ENCODE peak calls at places on chromosome 14, in ten cellular contexts. K is neural crest cell, P is SIG-M5, H is heart right ventricle, L is AG08396, C is fibroblast of lung, F is caudate nucleus, B is endothelial cell, G is kidney tubule cell, I is NCI-H2107. W is an unnamed sample.

GRCh38 chr14:102481791-102482238 is 27.8 kb downstream of the ANKRD9 start:
- DNase-seq in I (no peak), C (no peak), K (no peak), B (no peak), F (no peak), L (no peak), G (peak; percentile 78), H (no peak), P (no peak), W (no peak)

GRCh38 chr14:100155881-100156645 is 3.4 kb downstream of the DEGS2 start:
- DNase-seq in C (no peak), F (no peak), H (no peak), I (no peak), B (no peak), P (no peak), L (no peak), G (peak; percentile 41), K (no peak), W (no peak)

GRCh38 chr14:65164068-65164824 is 61.9 kb upstream of the MAX start:
- DNase-seq in K (peak; percentile 49), L (peak; percentile 49), F (no peak), P (no peak), C (peak; percentile 69), B (peak; percentile 46), I (peak; percentile 66), G (peak; percentile 66), H (peak; percentile 40), W (no peak)

GRCh38 chr14:84969501-84969900 is 560.4 kb upstream of the FLRT2 start:
- DNase-seq in G (peak; percentile 21), K (no peak), C (no peak), H (no peak), I (peak; percentile 52), P (no peak), B (no peak), F (no peak), L (no peak), W (no peak)

GRCh38 chr14:76194327-76194726 is 42.6 kb downstream of the GPATCH2L start:
- DNase-seq in G (no peak), K (no peak), L (no peak), B (no peak), P (no peak), I (no peak), F (no peak), C (no peak), H (no peak), W (no peak)

GRCh38 chr14:101232340-101233015 is 328.8 kb upstream of the DIO3 start:
- DNase-seq in L (no peak), G (no peak), H (no peak), P (no peak), K (no peak), C (no peak), F (no peak), I (no peak), B (no peak), W (no peak)

GRCh38 chr14:70808402-70809237 is 693 bp downstream of the MAP3K9 start:
- DNase-seq in B (peak; percentile 41), P (no peak), I (no peak), K (peak; percentile 35), C (no peak), L (peak; percentile 27), H (no peak), G (peak; percentile 53), F (peak; percentile 33), W (no peak)

GRCh38 chr14:75831971-75832370 is 149.8 kb downstream of the TGFB3 start:
- DNase-seq in L (peak; percentile 43), F (no peak), H (no peak), P (no peak), C (peak; percentile 42), G (no peak), B (no peak), I (no peak), K (no peak), W (no peak)

GRCh38 chr14:35879141-35879648 is 53.1 kb downstream of the BRMS1L start:
- DNase-seq in H (no peak), K (no peak), B (no peak), F (no peak), C (peak; percentile 59), I (no peak), P (no peak), G (no peak), L (peak; percentile 10), W (no peak)

GRCh38 chr14:100573009-100573756 is 14.0 kb downstream of the BEGAIN start:
- DNase-seq in B (no peak), L (no peak), C (no peak), G (no peak), H (no peak), P (no peak), I (no peak), K (no peak), F (no peak), W (no peak)

GRCh38 chr14:93426750-93427149 is 4.0 kb upstream of the UNC79 start:
- DNase-seq in H (no peak), I (no peak), C (no peak), L (no peak), K (no peak), B (no peak), G (no peak), F (no peak), P (no peak), W (no peak)

GRCh38 chr14:64213853-64214570 is 80.2 kb downstream of the ESR2 start:
- DNase-seq in P (no peak), C (no peak), L (no peak), G (no peak), F (no peak), I (no peak), B (no peak), H (no peak), K (no peak), W (no peak)

GRCh38 chr14:90299408-90299807 is 32.3 kb downstream of the NRDE2 start:
- DNase-seq in L (no peak), H (peak; percentile 53), P (peak; percentile 20), B (no peak), I (no peak), G (no peak), F (no peak), K (no peak), C (no peak), W (no peak)

GRCh38 chr14:25111061-25111601 is 61.2 kb upstream of the STXBP6 start:
- DNase-seq in G (peak; percentile 92), L (peak; percentile 61), P (no peak), C (peak; percentile 75), H (peak; percentile 66), I (no peak), K (no peak), F (no peak), B (no peak), W (peak; percentile 10)

GRCh38 chr14:47438650-47439140 is 236.7 kb downstream of the MDGA2 start:
- DNase-seq in F (peak; percentile 31), K (no peak), P (no peak), G (peak; percentile 92), L (no peak), B (no peak), C (peak; percentile 5), I (no peak), H (no peak), W (no peak)

GRCh38 chr14:24960816-24961215 is 89.1 kb downstream of the STXBP6 start:
- DNase-seq in K (no peak), C (peak; percentile 92), B (no peak), H (no peak), L (peak; percentile 35), G (no peak), F (no peak), I (no peak), P (no peak), W (no peak)

GRCh38 chr14:59564356-59564755 is 12.3 kb downstream of the CCDC175 start:
- DNase-seq in L (no peak), F (no peak), P (no peak), I (no peak), C (no peak), B (no peak), K (no peak), H (no peak), G (no peak), W (no peak)

GRCh38 chr14:22713631-22713950 is 52.9 kb upstream of the OXA1L start:
- DNase-seq in L (no peak), F (no peak), H (no peak), P (no peak), G (no peak), C (no peak), B (no peak), K (no peak), I (no peak), W (no peak)

GRCh38 chr14:101087614-101088394 is 184.3 kb upstream of the RTL1 start:
- DNase-seq in B (no peak), H (no peak), F (no peak), K (no peak), I (no peak), P (no peak), C (peak; percentile 27), G (no peak), L (no peak), W (no peak)